ENCODE peak calls at places on chromosomes 5 and 9, in five cellular contexts. W is posterior vena cava, S is Peyer's patch, V is fibroblast of mammary gland, Y is HepG2. X is an unnamed sample.
A peak's percentile ranks its signal among the peaks of the same experiment; 100 is the strongest.

GRCh38 chr9:14437336-14438231 is 123.6 kb upstream of the NFIB start:
- DNase-seq in S (no peak), Y (no peak), V (no peak), W (no peak), X (no peak)

GRCh38 chr5:137360607-137361006 is 138.5 kb downstream of the SPOCK1 start:
- DNase-seq in V (peak; percentile 64), W (no peak), S (no peak), Y (no peak), X (no peak)

GRCh38 chr5:67908145-67908765 is 307.3 kb upstream of the PIK3R1 start:
- DNase-seq in W (no peak), Y (no peak), V (no peak), S (peak; percentile 62), X (no peak)

GRCh38 chr9:131826053-131826452 is 86.2 kb upstream of the RAPGEF1 start:
- DNase-seq in W (no peak), V (no peak), Y (no peak), S (no peak), X (no peak)

GRCh38 chr9:35669331-35670145 is 4.2 kb upstream of the CA9 start:
- DNase-seq in S (peak; percentile 89), Y (peak; percentile 98), V (peak; percentile 74), W (no peak), X (no peak)

GRCh38 chr9:106862115-106862945 is 636 bp upstream of the ZNF462 start:
- DNase-seq in S (peak; percentile 58), W (peak; percentile 82), V (no peak), Y (no peak), X (peak; percentile 86)

GRCh38 chr5:134101686-134102439 is 12.6 kb upstream of the TCF7 start:
- DNase-seq in S (peak; percentile 85), Y (peak; percentile 58), V (peak; percentile 33), W (no peak), X (peak; percentile 92)

GRCh38 chr9:14031761-14032279 is 282.1 kb downstream of the NFIB start:
- DNase-seq in Y (no peak), W (no peak), V (no peak), S (no peak), X (no peak)

GRCh38 chr5:78992136-78992535 is 7.0 kb upstream of the ARSB start:
- DNase-seq in S (no peak), W (no peak), Y (no peak), V (no peak), X (no peak)

GRCh38 chr9:98092633-98092971 is 26.4 kb downstream of the TRIM14 start:
- DNase-seq in V (no peak), W (no peak), S (peak; percentile 42), Y (no peak), X (no peak)

GRCh38 chr5:179418972-179419371 is 73.7 kb upstream of the ADAMTS2 start:
- DNase-seq in W (no peak), Y (no peak), S (no peak), V (no peak), X (peak; percentile 44)

GRCh38 chr5:1514027-1514818 is 9.5 kb downstream of the LPCAT1 start:
- DNase-seq in V (no peak), S (peak; percentile 33), W (peak; percentile 76), Y (no peak), X (peak; percentile 76)

GRCh38 chr9:94656190-94656589 is 16.9 kb upstream of the FBP1 start:
- DNase-seq in S (peak; percentile 82), W (no peak), Y (no peak), V (no peak), X (no peak)

GRCh38 chr9:104988539-104988938 is 60.6 kb upstream of the ABCA1 start:
- DNase-seq in W (no peak), V (peak; percentile 36), S (no peak), Y (no peak), X (no peak)

GRCh38 chr5:76084496-76085285 is 1.5 kb downstream of the SV2C start:
- DNase-seq in V (no peak), Y (no peak), W (no peak), S (no peak), X (no peak)

GRCh38 chr5:160061770-160062169 is 52.8 kb downstream of the TTC1 start:
- DNase-seq in S (no peak), V (no peak), Y (no peak), W (no peak), X (no peak)

GRCh38 chr5:147216552-147217154 is 18.2 kb upstream of the STK32A start:
- DNase-seq in Y (peak; percentile 61), W (no peak), S (no peak), V (peak; percentile 2), X (no peak)

GRCh38 chr5:343461-344401 is 22.2 kb downstream of the AHRR start:
- DNase-seq in V (peak; percentile 46), Y (peak; percentile 9), W (no peak), S (no peak), X (peak; percentile 98)

GRCh38 chr5:95838001-95838520 is 15.5 kb upstream of the GLRX start:
- DNase-seq in V (no peak), Y (no peak), W (peak; percentile 41), S (no peak), X (no peak)

GRCh38 chr5:66860199-66860975 is 264.2 kb downstream of the MAST4 start:
- DNase-seq in V (peak; percentile 27), S (no peak), W (no peak), Y (no peak), X (no peak)

GRCh38 chr5:110817437-110817836 is 78.6 kb downstream of the SLC25A46 start:
- DNase-seq in W (no peak), V (peak; percentile 51), S (no peak), Y (no peak), X (no peak)

X was measured in osteoblast.